ENCODE peak calls at places on chromosome 6, in eight cellular contexts. One of them, this sample, is unnamed.

GRCh38 chr6:31834367-31834703 is 6.8 kb downstream of the HSPA1B start:
- DNase-seq in brain microvascular endothelial cell: peak; percentile 73
- DNase-seq in OCI-LY7: peak; percentile 91
- DNase-seq in spleen: peak; percentile 94
- DNase-seq in kidney epithelial cell: no peak
- DNase-seq in esophagus squamous epithelium: no peak
- DNase-seq in psoas muscle: peak; percentile 89
- DNase-seq in A549: peak; percentile 89
- DNase-seq in this sample: peak; percentile 80

GRCh38 chr6:16102208-16102607 is 26.7 kb upstream of the MYLIP start:
- DNase-seq in kidney epithelial cell: no peak
- DNase-seq in psoas muscle: no peak
- DNase-seq in A549: no peak
- DNase-seq in esophagus squamous epithelium: no peak
- DNase-seq in spleen: no peak
- DNase-seq in OCI-LY7: no peak
- DNase-seq in brain microvascular endothelial cell: no peak
- DNase-seq in this sample: no peak

GRCh38 chr6:102766946-102767345 is 1373.4 kb downstream of the GRIK2 start:
- DNase-seq in OCI-LY7: no peak
- DNase-seq in esophagus squamous epithelium: no peak
- DNase-seq in A549: no peak
- DNase-seq in spleen: no peak
- DNase-seq in psoas muscle: no peak
- DNase-seq in kidney epithelial cell: no peak
- DNase-seq in brain microvascular endothelial cell: peak; percentile 27
- DNase-seq in this sample: peak; percentile 27

GRCh38 chr6:105382918-105383317 is 20.0 kb downstream of the PREP start:
- DNase-seq in A549: no peak
- DNase-seq in OCI-LY7: no peak
- DNase-seq in kidney epithelial cell: no peak
- DNase-seq in esophagus squamous epithelium: no peak
- DNase-seq in psoas muscle: no peak
- DNase-seq in spleen: no peak
- DNase-seq in brain microvascular endothelial cell: no peak
- DNase-seq in this sample: no peak

GRCh38 chr6:15804461-15804784 is 141.6 kb upstream of the DTNBP1 start:
- DNase-seq in A549: no peak
- DNase-seq in OCI-LY7: no peak
- DNase-seq in spleen: no peak
- DNase-seq in kidney epithelial cell: no peak
- DNase-seq in brain microvascular endothelial cell: no peak
- DNase-seq in psoas muscle: no peak
- DNase-seq in esophagus squamous epithelium: no peak
- DNase-seq in this sample: no peak

GRCh38 chr6:70398783-70399730 is 14.3 kb upstream of the FAM135A start:
- DNase-seq in OCI-LY7: no peak
- DNase-seq in spleen: no peak
- DNase-seq in brain microvascular endothelial cell: peak; percentile 27
- DNase-seq in A549: peak; percentile 92
- DNase-seq in kidney epithelial cell: peak; percentile 98
- DNase-seq in esophagus squamous epithelium: no peak
- DNase-seq in psoas muscle: no peak
- DNase-seq in this sample: peak; percentile 96

GRCh38 chr6:43060034-43060754 is 763 bp downstream of the KLC4 start:
- DNase-seq in kidney epithelial cell: no peak
- DNase-seq in psoas muscle: no peak
- DNase-seq in spleen: no peak
- DNase-seq in esophagus squamous epithelium: no peak
- DNase-seq in OCI-LY7: no peak
- DNase-seq in brain microvascular endothelial cell: no peak
- DNase-seq in A549: peak; percentile 24
- DNase-seq in this sample: peak; percentile 63

GRCh38 chr6:127190552-127190951 is 72.1 kb downstream of the RSPO3 start:
- DNase-seq in brain microvascular endothelial cell: peak; percentile 43
- DNase-seq in esophagus squamous epithelium: no peak
- DNase-seq in kidney epithelial cell: no peak
- DNase-seq in OCI-LY7: peak; percentile 24
- DNase-seq in spleen: no peak
- DNase-seq in A549: peak; percentile 59
- DNase-seq in psoas muscle: no peak
- DNase-seq in this sample: peak; percentile 37

GRCh38 chr6:138107078-138107751 is at the start of gene PERP:
- DNase-seq in brain microvascular endothelial cell: peak; percentile 15
- DNase-seq in spleen: peak; percentile 89
- DNase-seq in psoas muscle: peak; percentile 75
- DNase-seq in esophagus squamous epithelium: no peak
- DNase-seq in OCI-LY7: no peak
- DNase-seq in kidney epithelial cell: no peak
- DNase-seq in A549: peak; percentile 68
- DNase-seq in this sample: peak; percentile 93

GRCh38 chr6:10528170-10528981 is 7.2 kb downstream of the GCNT2 start:
- DNase-seq in psoas muscle: no peak
- DNase-seq in spleen: no peak
- DNase-seq in OCI-LY7: peak; percentile 65
- DNase-seq in brain microvascular endothelial cell: peak; percentile 74
- DNase-seq in kidney epithelial cell: no peak
- DNase-seq in A549: peak; percentile 74
- DNase-seq in esophagus squamous epithelium: no peak
- DNase-seq in this sample: peak; percentile 40

GRCh38 chr6:163580311-163581030 is 166.0 kb downstream of the QKI start:
- DNase-seq in kidney epithelial cell: no peak
- DNase-seq in brain microvascular endothelial cell: no peak
- DNase-seq in spleen: no peak
- DNase-seq in OCI-LY7: no peak
- DNase-seq in psoas muscle: no peak
- DNase-seq in esophagus squamous epithelium: no peak
- DNase-seq in A549: no peak
- DNase-seq in this sample: no peak

GRCh38 chr6:163579880-163580295 is 165.4 kb downstream of the QKI start:
- DNase-seq in spleen: no peak
- DNase-seq in psoas muscle: no peak
- DNase-seq in OCI-LY7: no peak
- DNase-seq in brain microvascular endothelial cell: no peak
- DNase-seq in A549: peak; percentile 16
- DNase-seq in kidney epithelial cell: no peak
- DNase-seq in esophagus squamous epithelium: no peak
- DNase-seq in this sample: peak; percentile 35

GRCh38 chr6:163577404-163577803 is 162.9 kb downstream of the QKI start:
- DNase-seq in esophagus squamous epithelium: no peak
- DNase-seq in OCI-LY7: no peak
- DNase-seq in brain microvascular endothelial cell: no peak
- DNase-seq in kidney epithelial cell: no peak
- DNase-seq in psoas muscle: no peak
- DNase-seq in spleen: no peak
- DNase-seq in A549: no peak
- DNase-seq in this sample: no peak

GRCh38 chr6:163583558-163583957 is 169.0 kb downstream of the QKI start:
- DNase-seq in A549: peak; percentile 13
- DNase-seq in psoas muscle: peak; percentile 27
- DNase-seq in spleen: no peak
- DNase-seq in brain microvascular endothelial cell: no peak
- DNase-seq in esophagus squamous epithelium: no peak
- DNase-seq in kidney epithelial cell: no peak
- DNase-seq in OCI-LY7: no peak
- DNase-seq in this sample: no peak

DNA sequence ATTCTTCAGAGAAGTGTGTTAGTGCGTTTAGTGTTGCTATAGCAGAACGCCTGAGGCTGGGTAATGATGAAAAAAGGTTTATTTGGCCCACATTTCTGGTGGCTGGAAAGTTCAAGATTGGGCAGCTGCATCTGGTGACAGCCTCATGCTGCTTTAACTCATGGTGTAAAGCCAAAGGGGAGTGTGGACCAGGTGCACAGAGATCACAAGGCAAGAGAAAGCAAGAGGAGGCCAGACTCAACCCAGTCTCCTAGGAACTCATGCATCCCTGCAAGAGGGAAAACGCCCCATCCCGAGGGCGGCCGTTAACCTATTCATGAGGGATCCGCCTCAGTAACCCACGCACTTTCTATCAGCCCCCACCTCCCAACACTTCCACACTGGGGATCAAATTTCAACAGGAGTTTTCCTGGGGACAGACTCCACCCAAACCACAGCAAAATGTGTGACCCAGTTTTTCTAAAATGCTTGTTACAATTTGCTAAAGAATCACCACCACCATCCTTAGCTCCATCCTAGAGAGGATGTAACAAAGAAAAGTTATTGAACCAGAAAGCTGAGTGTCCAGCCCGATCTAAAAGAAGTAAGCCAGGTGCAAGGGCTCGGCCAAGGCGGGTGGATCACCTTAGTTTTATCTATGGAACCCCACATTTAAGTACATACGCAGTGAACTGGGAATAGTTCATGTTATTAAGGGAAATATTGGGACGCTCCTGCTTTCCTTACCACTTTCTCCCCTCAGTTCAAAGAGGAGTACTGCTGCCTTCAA is 164.8 kb downstream of the QKI start:
- DNase-seq in esophagus squamous epithelium: no peak
- DNase-seq in OCI-LY7: no peak
- DNase-seq in spleen: no peak
- DNase-seq in psoas muscle: no peak
- DNase-seq in A549: no peak
- DNase-seq in brain microvascular endothelial cell: no peak
- DNase-seq in kidney epithelial cell: no peak
- DNase-seq in this sample: no peak
- H3K4me3 ChIP-seq in esophagus squamous epithelium: no peak overlapping the region
- H3K4me3 ChIP-seq in OCI-LY7: no peak overlapping the region
- H3K4me3 ChIP-seq in spleen: no peak overlapping the region
- H3K4me3 ChIP-seq in psoas muscle: no peak overlapping the region
- H3K4me3 ChIP-seq in A549: no peak overlapping the region
- H3K4me3 ChIP-seq in brain microvascular endothelial cell: no peak overlapping the region
- H3K4me3 ChIP-seq in kidney epithelial cell: no peak overlapping the region
- H3K4me3 ChIP-seq in this sample: no peak overlapping the region

GRCh38 chr6:37353761-37354525 is at the start of gene RNF8:
- DNase-seq in spleen: peak; percentile 97
- DNase-seq in psoas muscle: peak; percentile 91
- DNase-seq in kidney epithelial cell: peak; percentile 54
- DNase-seq in A549: peak; percentile 81
- DNase-seq in OCI-LY7: peak; percentile 92
- DNase-seq in esophagus squamous epithelium: peak; percentile 26
- DNase-seq in brain microvascular endothelial cell: peak; percentile 87
- DNase-seq in this sample: peak; percentile 90

GRCh38 chr6:37352384-37352783 is 1.4 kb upstream of the RNF8 start:
- DNase-seq in spleen: no peak
- DNase-seq in esophagus squamous epithelium: no peak
- DNase-seq in psoas muscle: no peak
- DNase-seq in brain microvascular endothelial cell: no peak
- DNase-seq in A549: no peak
- DNase-seq in OCI-LY7: no peak
- DNase-seq in kidney epithelial cell: no peak
- DNase-seq in this sample: no peak

GRCh38 chr6:37357288-37357687 is 3.5 kb downstream of the RNF8 start:
- DNase-seq in esophagus squamous epithelium: no peak
- DNase-seq in brain microvascular endothelial cell: no peak
- DNase-seq in psoas muscle: no peak
- DNase-seq in OCI-LY7: no peak
- DNase-seq in kidney epithelial cell: no peak
- DNase-seq in A549: no peak
- DNase-seq in spleen: no peak
- DNase-seq in this sample: no peak

GRCh38 chr6:37357860-37358259 is 4.1 kb downstream of the RNF8 start:
- DNase-seq in psoas muscle: no peak
- DNase-seq in kidney epithelial cell: no peak
- DNase-seq in brain microvascular endothelial cell: no peak
- DNase-seq in spleen: no peak
- DNase-seq in A549: no peak
- DNase-seq in esophagus squamous epithelium: no peak
- DNase-seq in OCI-LY7: no peak
- DNase-seq in this sample: no peak

GRCh38 chr6:37354526-37355384 is 972 bp downstream of the RNF8 start:
- DNase-seq in spleen: peak; percentile 80
- DNase-seq in psoas muscle: peak; percentile 41
- DNase-seq in brain microvascular endothelial cell: no peak
- DNase-seq in esophagus squamous epithelium: no peak
- DNase-seq in kidney epithelial cell: no peak
- DNase-seq in A549: no peak
- DNase-seq in OCI-LY7: peak; percentile 30
- DNase-seq in this sample: peak; percentile 41
- TF ChIP-seq CTCF in spleen: no peak
- TF ChIP-seq CTCF in psoas muscle: no peak
- TF ChIP-seq CTCF in brain microvascular endothelial cell: no peak
- TF ChIP-seq CTCF in esophagus squamous epithelium: no peak
- TF ChIP-seq CTCF in kidney epithelial cell: no peak
- TF ChIP-seq CTCF in A549: no peak
- TF ChIP-seq CTCF in OCI-LY7: no peak
- TF ChIP-seq CTCF in this sample: no peak

DNA sequence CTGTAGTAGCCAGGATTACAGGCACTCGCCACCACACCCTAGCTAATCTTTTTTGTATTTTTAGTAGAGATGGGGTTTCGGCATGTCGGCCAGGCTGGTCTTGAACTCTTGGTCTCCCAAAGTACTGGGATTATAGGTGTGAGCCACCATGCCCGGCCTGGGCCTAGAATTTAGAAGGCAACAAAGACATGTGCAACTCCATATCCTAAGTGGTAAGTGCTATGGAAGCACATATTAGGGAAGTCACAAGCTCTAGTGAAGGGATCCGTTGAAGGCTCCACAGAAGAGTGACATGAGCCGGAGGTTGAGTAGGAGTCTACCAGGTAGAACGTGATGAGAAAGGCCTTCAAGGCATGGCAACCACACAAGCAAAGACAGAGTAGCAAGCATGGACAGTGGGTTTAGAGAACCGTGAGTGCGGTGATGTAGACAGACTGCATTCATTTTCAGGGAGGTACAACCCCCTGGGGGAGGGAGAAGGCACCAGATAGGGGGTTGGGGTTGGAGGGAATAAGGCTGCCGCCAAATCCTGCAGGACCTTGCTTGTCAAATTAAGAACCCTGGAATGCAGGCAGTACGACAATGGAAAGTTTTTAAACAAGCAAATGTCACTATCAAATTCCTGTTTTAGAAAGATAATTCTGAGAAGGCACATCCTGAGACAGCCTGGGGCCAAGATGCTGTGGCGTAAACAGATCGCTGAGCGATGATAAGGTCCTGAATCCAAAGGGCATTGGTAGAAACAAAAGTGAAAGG is 50.2 kb downstream of the ARHGAP18 start:
- DNase-seq in esophagus squamous epithelium: no peak
- DNase-seq in kidney epithelial cell: no peak
- DNase-seq in OCI-LY7: no peak
- DNase-seq in A549: no peak
- DNase-seq in brain microvascular endothelial cell: no peak
- DNase-seq in spleen: no peak
- DNase-seq in psoas muscle: no peak
- DNase-seq in this sample: no peak
- H3K4me3 ChIP-seq in esophagus squamous epithelium: no peak overlapping the region
- H3K4me3 ChIP-seq in kidney epithelial cell: no peak overlapping the region
- H3K4me3 ChIP-seq in OCI-LY7: no peak overlapping the region
- H3K4me3 ChIP-seq in A549: no peak overlapping the region
- H3K4me3 ChIP-seq in brain microvascular endothelial cell: no peak overlapping the region
- H3K4me3 ChIP-seq in spleen: peak overlapping the region; percentile 43
- H3K4me3 ChIP-seq in psoas muscle: peak overlapping the region; percentile 28
- H3K4me3 ChIP-seq in this sample: no peak overlapping the region

DNA sequence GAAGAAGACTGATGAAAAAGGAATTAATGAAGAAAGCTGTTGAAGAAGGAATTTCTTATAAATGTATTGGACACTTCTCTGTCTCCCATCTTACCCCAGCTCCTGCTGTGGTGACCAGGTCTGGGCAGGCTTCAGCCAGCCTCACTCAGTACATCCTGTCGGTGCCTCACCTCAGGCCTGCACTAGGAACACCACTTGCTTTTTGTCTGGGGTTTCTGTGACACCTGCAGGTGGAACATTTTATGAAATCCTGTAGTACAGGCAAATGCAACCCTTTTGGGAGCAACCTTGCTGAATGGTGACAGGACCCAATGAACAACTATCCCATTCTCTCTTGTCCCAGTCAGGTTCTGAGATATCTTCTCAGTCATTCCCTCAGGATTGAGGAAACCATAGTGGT is 129.7 kb downstream of the PRDM13 start:
- DNase-seq in esophagus squamous epithelium: no peak
- DNase-seq in OCI-LY7: peak; percentile 11
- DNase-seq in spleen: no peak
- DNase-seq in kidney epithelial cell: no peak
- DNase-seq in brain microvascular endothelial cell: no peak
- DNase-seq in psoas muscle: no peak
- DNase-seq in A549: peak; percentile 3
- DNase-seq in this sample: no peak
- TF ChIP-seq CTCF in esophagus squamous epithelium: no peak
- TF ChIP-seq CTCF in OCI-LY7: no peak
- TF ChIP-seq CTCF in spleen: no peak
- TF ChIP-seq CTCF in kidney epithelial cell: no peak
- TF ChIP-seq CTCF in brain microvascular endothelial cell: no peak
- TF ChIP-seq CTCF in psoas muscle: no peak
- TF ChIP-seq CTCF in A549: no peak
- TF ChIP-seq CTCF in this sample: no peak